ENCODE peak calls at places on chromosomes 7 and 10, in six cellular contexts. P, Y, S, O, Z and K are unnamed samples.

GRCh38 chr10:129323311-129323710 is 143.7 kb upstream of the MGMT start:
- DNase-seq in S (no peak), O (no peak), Z (no peak), Y (no peak), P (no peak), K (no peak)

GRCh38 chr7:48028937-48029336 is at the start of gene SUN3:
- DNase-seq in Z (no peak), S (no peak), Y (no peak), O (no peak), P (no peak), K (no peak)

GRCh38 chr7:148626828-148627227 is 36.3 kb downstream of the C7orf33 start:
- DNase-seq in S (no peak), P (no peak), O (no peak), Y (no peak), Z (no peak), K (no peak)

GRCh38 chr10:22615819-22616499 is 98.4 kb downstream of the PIP4K2A start:
- DNase-seq in S (peak), O (no peak), Y (no peak), Z (peak), P (peak), K (no peak)

GRCh38 chr7:84985073-84985784 is 201.6 kb downstream of the SEMA3D start:
- DNase-seq in Y (peak), S (no peak), P (no peak), O (no peak), Z (no peak), K (no peak)

GRCh38 chr7:30799206-30799975 is 28.2 kb downstream of the MINDY4 start:
- DNase-seq in Y (peak), P (peak), Z (peak), S (no peak), O (no peak), K (no peak)

GRCh38 chr10:30750971-30751677 is 121.6 kb upstream of the LYZL2 start:
- DNase-seq in Y (no peak), S (no peak), O (no peak), Z (no peak), P (peak), K (no peak)

GRCh38 chr10:96789571-96790108 is 42.5 kb upstream of the LCOR start:
- DNase-seq in S (no peak), O (no peak), Y (no peak), P (peak), Z (peak), K (no peak)

GRCh38 chr7:144818516-144818915 is 17.3 kb downstream of the TPK1 start:
- DNase-seq in O (no peak), S (no peak), P (peak), Y (no peak), Z (no peak), K (no peak)

GRCh38 chr10:38038932-38039245 is 28.4 kb downstream of the ZNF33A start:
- DNase-seq in Y (no peak), O (no peak), P (no peak), Z (no peak), S (no peak), K (no peak)

GRCh38 chr10:20855398-20856038 is 41.6 kb downstream of the NEBL start:
- DNase-seq in S (peak), O (no peak), Y (peak), P (no peak), Z (peak), K (no peak)

GRCh38 chr10:96910488-96911395 is 78.6 kb downstream of the LCOR start:
- DNase-seq in O (no peak), Y (peak), Z (peak), S (peak), P (peak), K (no peak)

GRCh38 chr10:30743586-30743985 is 114.0 kb upstream of the LYZL2 start:
- DNase-seq in Y (no peak), Z (no peak), S (no peak), P (no peak), O (no peak), K (no peak)

GRCh38 chr10:126147866-126148578 is 240.3 kb downstream of the ADAM12 start:
- DNase-seq in P (no peak), Y (peak), O (no peak), S (no peak), Z (no peak), K (no peak)

GRCh38 chr7:127629268-127629854 is 11.4 kb upstream of the PAX4 start:
- DNase-seq in Y (no peak), Z (peak), O (no peak), P (no peak), S (peak), K (no peak)

GRCh38 chr7:16646427-16647081 is 573 bp downstream of the BZW2 start:
- DNase-seq in Y (no peak), P (peak), Z (peak), S (no peak), O (no peak), K (no peak)

GRCh38 chr10:97427571-97428179 is 1.7 kb downstream of the PGAM1 start:
- DNase-seq in O (no peak), Z (peak), Y (peak), S (no peak), P (peak), K (no peak)

GRCh38 chr7:22858640-22859561 is 36.3 kb upstream of the TOMM7 start:
- DNase-seq in P (peak), S (peak), O (no peak), Y (peak), Z (peak), K (no peak)

GRCh38 chr10:122021421-122021820 is 32.5 kb downstream of the TACC2 start:
- DNase-seq in S (no peak), P (no peak), Y (peak), O (no peak), Z (no peak), K (no peak)

GRCh38 chr7:141486959-141487358 is 64.3 kb upstream of the AGK start:
- DNase-seq in Z (no peak), P (no peak), Y (no peak), S (no peak), O (no peak), K (no peak)

GRCh38 chr7:23928391-23928790 is 218.4 kb downstream of the STK31 start:
- DNase-seq in Y (no peak), Z (no peak), S (no peak), P (no peak), O (no peak), K (no peak)